ENCODE peak calls at places on chromosomes 16 and 17, in seven cellular contexts. O is 8988T; N is left cardiac atrium; K is stimulated activated CD8-positive, alpha-beta memory T cell treated with anti-CD3 and anti-CD28 coated beads, Interleukin-12 subunit alpha, Interleukin-12 subunit beta, amount 100 ng/mL, for 4 hours; I is nucleus accumbens; U is GM12878; G is NCI-H524. Y is an unnamed sample.
A peak's percentile ranks its signal among the peaks of the same experiment; 100 is the strongest.

GRCh38 chr17:17698869-17699351 is 17.7 kb downstream of the RAI1 start:
- DNase-seq in O (no peak), K (no peak), I (peak; percentile 21), G (peak; percentile 86), U (no peak), N (no peak), Y (peak; percentile 53)

GRCh38 chr16:57577691-57578224 is 35.3 kb downstream of the ADGRG5 start:
- DNase-seq in K (no peak), G (peak; percentile 72), N (no peak), I (no peak), U (no peak), O (no peak), Y (no peak)

GRCh38 chr16:23784811-23785447 is 30.1 kb downstream of the CHP2 start:
- DNase-seq in G (no peak), O (no peak), N (no peak), U (no peak), I (no peak), K (no peak), Y (no peak)

GRCh38 chr17:43994272-43995149 is 9.9 kb upstream of the NAGS start:
- DNase-seq in I (peak; percentile 67), U (no peak), N (peak; percentile 80), O (peak; percentile 58), K (peak; percentile 29), G (peak; percentile 78), Y (peak; percentile 95)

GRCh38 chr16:67528870-67529638 is 425 bp downstream of the RIPOR1 start:
- DNase-seq in U (no peak), N (peak; percentile 67), O (peak; percentile 84), K (no peak), G (peak; percentile 49), I (no peak), Y (peak; percentile 78)

GRCh38 chr16:62035115-62036092 is 834 bp downstream of the CDH8 start:
- DNase-seq in N (no peak), U (no peak), I (peak; percentile 38), K (no peak), O (no peak), G (peak; percentile 38), Y (peak; percentile 50)

GRCh38 chr17:75749545-75750389 is 15.2 kb downstream of the GALK1 start:
- DNase-seq in I (peak; percentile 85), O (peak; percentile 64), G (peak; percentile 91), K (peak; percentile 72), U (no peak), N (peak; percentile 91), Y (peak; percentile 93)

GRCh38 chr17:63178530-63178929 is 212.5 kb downstream of the TANC2 start:
- DNase-seq in O (no peak), G (no peak), I (no peak), K (no peak), U (no peak), N (no peak), Y (no peak)

GRCh38 chr16:9256196-9256595 is 164.8 kb downstream of the HAPSTR1 start:
- DNase-seq in G (peak; percentile 46), U (no peak), N (no peak), K (no peak), I (no peak), O (no peak), Y (peak; percentile 64)

GRCh38 chr16:2829501-2830354 is at the start of gene ZG16B:
- DNase-seq in I (no peak), N (no peak), U (no peak), K (no peak), G (no peak), O (no peak), Y (no peak)

GRCh38 chr17:73227379-73227778 is 34.3 kb downstream of the CPSF4L start:
- DNase-seq in O (no peak), G (no peak), I (no peak), N (no peak), K (no peak), U (no peak), Y (no peak)

GRCh38 chr17:82022310-82022980 is at the start of gene CENPX:
- DNase-seq in N (no peak), I (no peak), O (no peak), G (no peak), K (no peak), U (no peak), Y (peak; percentile 59)

Y was measured in D341Med.